ENCODE peak calls at places on chromosomes 16 and 17, in ten cellular contexts. A is non-pigmented ciliary epithelial cell; N is activated effector memory CD4-positive, alpha-beta T cell treated with Interleukin-2 at 50 U/mL for 16 hours; O is HEK293T; R is NCI-H1105 treated with DMSO at 0.1 percent for 48 hours; L is fibroblast of mammary gland; D is brain microvascular endothelial cell; H is NCI-H2171; G is Peyer's patch; S is NCI-H510A. X is an unnamed sample.

GRCh38 chr17:50458290-50458689 is 10.4 kb downstream of the CHAD start:
- DNase-seq in A (no peak), N (no peak), O (no peak), R (no peak), L (no peak), D (no peak), H (no peak), G (no peak), S (no peak), X (no peak)

GRCh38 chr16:26177438-26177837 is 485.7 kb downstream of the HS3ST4 start:
- DNase-seq in A (no peak), N (no peak), O (no peak), R (no peak), L (no peak), D (no peak), H (no peak), G (no peak), S (no peak), X (no peak)

GRCh38 chr17:37828313-37829124 is 83.7 kb upstream of the HNF1B start:
- DNase-seq in A (no peak), N (no peak), O (no peak), R (no peak), L (peak; percentile 18), D (no peak), H (no peak), G (no peak), S (no peak), X (no peak)

GRCh38 chr17:59680314-59680713 is 26.9 kb downstream of the PTRH2 start:
- DNase-seq in A (no peak), N (no peak), O (no peak), R (no peak), L (peak; percentile 32), D (no peak), H (no peak), G (no peak), S (no peak), X (no peak)

GRCh38 chr17:80423536-80424225 is 8.7 kb downstream of the ENDOV start:
- DNase-seq in A (no peak), N (no peak), O (no peak), R (no peak), L (no peak), D (no peak), H (no peak), G (no peak), S (no peak), X (no peak)

GRCh38 chr17:20063665-20064648 is 54.8 kb downstream of the SPECC1 start:
- DNase-seq in A (no peak), N (no peak), O (no peak), R (no peak), L (peak; percentile 97), D (peak; percentile 54), H (peak; percentile 14), G (peak; percentile 38), S (no peak), X (no peak)

GRCh38 chr16:57422026-57422944 is 17.7 kb downstream of the CCL17 start:
- DNase-seq in A (peak; percentile 23), N (no peak), O (peak; percentile 55), R (peak; percentile 13), L (peak; percentile 65), D (peak; percentile 62), H (no peak), G (no peak), S (peak; percentile 49), X (no peak)

GRCh38 chr17:17354560-17355357 is 51.6 kb downstream of the NT5M start:
- DNase-seq in A (no peak), N (peak; percentile 58), O (peak; percentile 82), R (peak; percentile 79), L (peak; percentile 62), D (peak; percentile 41), H (peak; percentile 69), G (peak; percentile 64), S (peak; percentile 60), X (peak; percentile 52)

GRCh38 chr16:89449726-89450335 is 40.5 kb downstream of the ANKRD11 start:
- DNase-seq in A (no peak), N (no peak), O (no peak), R (no peak), L (peak; percentile 46), D (peak; percentile 21), H (no peak), G (no peak), S (no peak), X (no peak)